ENCODE peak calls at places on chromosomes 13 and 19, in four cellular contexts. E is neural progenitor cell, F is HepG2, V is kidney. U is an unnamed sample.

GRCh38 chr13:90375851-90376250 is 971.6 kb upstream of the MIR17HG start:
- DNase-seq in E (no peak), F (no peak), V (no peak), U (no peak)

GRCh38 chr13:24068472-24068871 is 92.0 kb upstream of the SPATA13 start:
- DNase-seq in E (no peak), F (no peak), V (no peak), U (no peak)

GRCh38 chr19:13022859-13023636 is 27.8 kb downstream of the NFIX start:
- DNase-seq in E (peak), F (peak), V (peak), U (peak)

GRCh38 chr19:50020481-50020880 is 4.7 kb downstream of the VRK3 start:
- DNase-seq in E (no peak), F (no peak), V (no peak), U (no peak)

GRCh38 chr13:98481511-98481951 is 95.4 kb downstream of the STK24 start:
- DNase-seq in E (no peak), F (no peak), V (no peak), U (no peak)

GRCh38 chr19:13163609-13164364 is 13.6 kb downstream of the IER2 start:
- DNase-seq in E (peak), F (peak), V (peak), U (no peak)

GRCh38 chr13:35804901-35805300 is 326.3 kb downstream of the DCLK1 start:
- DNase-seq in E (no peak), F (no peak), V (no peak), U (no peak)

GRCh38 chr13:38308736-38309135 is 40.9 kb upstream of the UFM1 start:
- DNase-seq in E (no peak), F (no peak), V (no peak), U (no peak)

GRCh38 chr13:101728615-101729014 is 276.1 kb downstream of the ITGBL1 start:
- DNase-seq in E (no peak), F (no peak), V (no peak), U (no peak)

GRCh38 chr19:55075366-55075998 is at the start of gene EPS8L1:
- DNase-seq in E (no peak), F (no peak), V (peak), U (no peak)

GRCh38 chr13:28219408-28220099 is 81.2 kb downstream of the PAN3 start:
- DNase-seq in E (no peak), F (no peak), V (no peak), U (no peak)

GRCh38 chr13:97212540-97213146 is 9.5 kb upstream of the MBNL2 start:
- DNase-seq in E (no peak), F (no peak), V (no peak), U (peak)

GRCh38 chr19:54473983-54474382 is 887 bp upstream of the CDC42EP5 start:
- DNase-seq in E (no peak), F (no peak), V (peak), U (no peak)

GRCh38 chr19:44648536-44649370 is 5.0 kb downstream of the PVR start:
- DNase-seq in E (no peak), F (no peak), V (no peak), U (no peak)

GRCh38 chr19:11382898-11383705 is 1.0 kb downstream of the EPOR start:
- DNase-seq in E (peak), F (peak), V (peak), U (no peak)

GRCh38 chr19:30214651-30215051 is 157.5 kb upstream of the ZNF536 start:
- DNase-seq in E (no peak), F (no peak), V (no peak), U (no peak)

GRCh38 chr13:52845334-52845761 is 3.1 kb downstream of the PCDH8 start:
- DNase-seq in E (peak), F (no peak), V (no peak), U (no peak)

GRCh38 chr19:19321143-19321577 is 531 bp downstream of the MAU2 start:
- DNase-seq in E (peak), F (peak), V (no peak), U (peak)

GRCh38 chr13:91167706-91168459 is 179.6 kb upstream of the MIR17HG start:
- DNase-seq in E (no peak), F (no peak), V (no peak), U (no peak)

GRCh38 chr13:112586334-112586733 is 1.6 kb downstream of the TUBGCP3 start:
- DNase-seq in E (no peak), F (no peak), V (no peak), U (no peak)

GRCh38 chr19:13211426-13212308 is 61.5 kb downstream of the IER2 start:
- DNase-seq in E (no peak), F (no peak), V (no peak), U (no peak)

GRCh38 chr13:60612593-60612992 is 215.6 kb downstream of the TDRD3 start:
- DNase-seq in E (peak), F (no peak), V (no peak), U (no peak)

GRCh38 chr13:30486230-30487074 is 20.7 kb upstream of the HMGB1 start:
- DNase-seq in E (no peak), F (no peak), V (no peak), U (no peak)

GRCh38 chr13:109989686-109990085 is 203.3 kb upstream of the IRS2 start:
- DNase-seq in E (no peak), F (no peak), V (no peak), U (no peak)

GRCh38 chr19:16068696-16069259 is 7.5 kb upstream of the TPM4 start:
- DNase-seq in E (no peak), F (no peak), V (no peak), U (no peak)

GRCh38 chr13:28805193-28805819 is 14.8 kb upstream of the MTUS2 start:
- DNase-seq in E (peak), F (no peak), V (no peak), U (peak)

GRCh38 chr19:17719730-17720486 is 628 bp downstream of the MAP1S start:
- DNase-seq in E (peak), F (no peak), V (peak), U (peak)

GRCh38 chr13:67880916-67881315 is 650.8 kb upstream of the PCDH9 start:
- DNase-seq in E (no peak), F (no peak), V (no peak), U (no peak)

GRCh38 chr19:3178973-3179738 is 587 bp downstream of the S1PR4 start:
- DNase-seq in E (no peak), F (no peak), V (peak), U (no peak)

GRCh38 chr19:52689804-52690394 is 44.9 kb downstream of the ZNF611 start:
- DNase-seq in E (peak), F (no peak), V (peak), U (no peak)

GRCh38 chr13:31896427-31896826 is 135.1 kb upstream of the FRY start:
- DNase-seq in E (peak), F (no peak), V (peak), U (peak)

GRCh38 chr19:5131866-5132561 is 163.1 kb downstream of the KDM4B start:
- DNase-seq in E (peak), F (no peak), V (no peak), U (no peak)

GRCh38 chr13:58048670-58049069 is 417.1 kb downstream of the PCDH17 start:
- DNase-seq in E (no peak), F (no peak), V (no peak), U (no peak)

GRCh38 chr19:57191141-57192063 is at the start of gene ZNF264:
- DNase-seq in E (peak), F (peak), V (peak), U (peak)

GRCh38 chr13:111049791-111050538 is 65.1 kb upstream of the ARHGEF7 start:
- DNase-seq in E (peak), F (no peak), V (peak), U (no peak)

GRCh38 chr19:55312621-55313117 is 12.5 kb downstream of the TMEM150B start:
- DNase-seq in E (no peak), F (no peak), V (peak), U (no peak)

GRCh38 chr19:9721861-9722260 is 46.7 kb downstream of the ZNF846 start:
- DNase-seq in E (peak), F (no peak), V (no peak), U (no peak)

GRCh38 chr19:15118789-15119494 is 11.7 kb downstream of the SYDE1 start:
- DNase-seq in E (no peak), F (no peak), V (no peak), U (no peak)

GRCh38 chr19:1392939-1393530 is 8.3 kb downstream of the GAMT start:
- DNase-seq in E (no peak), F (no peak), V (peak), U (no peak)
- H3K9ac ChIP-seq in E (no peak), F (no peak), V (no peak), U (no peak)

GRCh38 chr13:113836917-113837553 is 26.8 kb downstream of the GAS6 start:
- DNase-seq in E (no peak), F (no peak), V (peak), U (no peak)
- H3K9ac ChIP-seq in E (no peak), F (no peak), V (peak), U (no peak)

GRCh38 chr19:38417544-38418506 is 8.2 kb downstream of the RASGRP4 start:
- DNase-seq in E (peak), F (no peak), V (peak), U (no peak)
- H3K9ac ChIP-seq in E (no peak), F (no peak), V (no peak), U (no peak)

GRCh38 chr13:99582511-99582910 is 81.2 kb downstream of the TM9SF2 start:
- DNase-seq in E (no peak), F (no peak), V (no peak), U (no peak)

GRCh38 chr13:99572921-99573320 is 71.6 kb downstream of the TM9SF2 start:
- DNase-seq in E (no peak), F (no peak), V (no peak), U (no peak)

GRCh38 chr13:99580500-99581268 is 79.4 kb downstream of the TM9SF2 start:
- DNase-seq in E (no peak), F (peak), V (no peak), U (no peak)

GRCh38 chr13:99575376-99575775 is 74.1 kb downstream of the TM9SF2 start:
- DNase-seq in E (no peak), F (no peak), V (no peak), U (no peak)

DNA sequence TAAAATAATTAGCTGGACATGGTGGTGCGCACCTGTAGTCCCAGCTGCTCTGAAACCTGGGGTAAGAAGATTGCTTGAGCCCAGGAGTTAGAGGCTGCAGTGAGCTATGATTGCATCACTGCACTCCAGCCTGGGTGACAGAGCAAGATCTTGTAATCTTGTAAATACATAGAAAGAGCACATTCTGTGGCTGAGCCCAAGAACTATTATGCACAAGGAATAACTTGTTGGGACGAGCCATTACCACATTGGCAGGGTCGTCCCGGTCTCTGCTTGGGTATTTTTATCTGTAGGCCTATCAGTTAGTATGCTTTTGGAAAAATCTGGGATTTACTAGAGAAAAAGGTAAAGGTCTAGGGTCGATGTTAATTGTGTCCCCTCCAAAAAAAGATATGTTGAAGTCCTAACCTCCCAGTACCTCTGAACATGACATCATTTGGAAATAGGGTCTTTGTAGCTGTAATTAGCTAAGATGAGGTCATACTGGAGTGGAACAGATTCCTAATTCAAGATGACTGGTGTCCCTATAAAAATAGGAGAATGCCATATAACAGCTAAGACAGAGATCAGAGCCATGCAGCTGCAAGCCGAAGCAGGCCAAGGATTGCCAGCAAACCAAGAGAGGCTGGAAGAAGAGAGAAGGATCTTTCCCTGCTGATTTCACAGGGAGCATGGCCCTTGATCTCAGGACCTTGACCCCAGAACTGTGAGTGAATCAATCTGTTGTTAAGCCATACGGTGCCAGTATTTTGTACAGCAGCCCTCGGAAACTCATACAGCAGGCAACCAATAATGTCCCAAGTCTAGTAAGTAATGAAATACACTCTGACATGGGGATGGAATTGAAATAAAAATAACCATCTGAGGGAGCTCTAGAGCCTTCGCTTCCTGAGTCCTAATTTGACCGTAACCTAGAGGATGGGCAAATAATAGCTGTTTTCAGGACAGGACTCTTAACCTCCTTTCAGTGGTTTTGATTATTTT is 77.0 kb downstream of the TM9SF2 start:
- DNase-seq in E (no peak), F (peak), V (peak), U (peak)
- H3K9ac ChIP-seq in E (no peak), F (peak), V (no peak), U (no peak)

GRCh38 chr19:40603071-40603718 is 2.0 kb downstream of the LTBP4 start:
- DNase-seq in E (peak), F (peak), V (no peak), U (no peak)
- H3K9ac ChIP-seq in E (no peak), F (no peak), V (no peak), U (peak)

DNA sequence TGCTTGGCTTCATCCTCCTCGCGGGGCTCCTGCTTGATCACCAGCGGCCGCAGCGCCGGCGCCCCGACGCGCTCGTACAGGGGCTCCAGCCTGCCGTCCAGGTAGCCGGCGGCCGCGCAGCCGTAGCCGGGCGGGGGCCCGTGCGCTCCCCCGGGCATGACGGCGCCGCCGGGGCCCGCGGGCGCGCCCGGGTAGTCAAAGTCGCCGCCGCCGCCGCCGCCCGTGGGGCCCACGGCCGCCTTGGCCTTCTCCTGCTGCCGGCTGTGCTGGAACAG is 497 bp downstream of the CEBPA start:
- DNase-seq in E (peak), F (no peak), V (no peak), U (no peak)
- H3K9ac ChIP-seq in E (no peak), F (peak), V (no peak), U (no peak)

DNA sequence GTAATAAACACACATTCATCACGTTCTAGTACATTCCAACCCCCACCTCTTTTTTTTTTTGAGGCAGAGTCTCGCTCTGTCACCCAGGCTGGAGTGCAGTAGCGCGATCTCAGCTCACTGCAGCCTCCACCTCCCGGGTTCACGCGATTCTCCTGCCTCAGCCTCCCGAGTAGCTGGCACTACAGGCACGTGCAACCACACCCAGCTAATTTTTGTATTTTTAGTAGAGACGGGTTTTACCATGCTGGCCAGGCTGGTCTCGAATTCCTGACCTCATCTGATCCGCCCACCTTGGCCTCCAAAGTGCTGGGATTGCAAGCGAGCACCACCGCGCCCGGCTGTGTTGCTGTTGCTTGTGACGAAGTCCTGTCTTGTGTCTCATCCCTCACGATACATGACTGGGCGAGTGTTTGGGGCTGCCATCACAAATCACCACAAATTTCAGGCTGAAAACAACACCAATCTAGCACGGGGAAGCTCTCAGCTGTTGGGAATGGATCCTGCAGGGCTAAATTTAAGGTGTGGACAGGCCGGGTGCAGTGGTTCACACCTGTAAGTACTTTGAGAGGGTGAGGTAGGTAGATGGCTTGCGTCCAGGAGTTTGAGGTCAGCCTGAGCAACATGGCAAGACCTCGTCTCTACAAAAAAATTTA is 15.7 kb downstream of the MOB3A start:
- DNase-seq in E (no peak), F (no peak), V (peak), U (no peak)
- H3K9ac ChIP-seq in E (no peak), F (no peak), V (no peak), U (no peak)

GRCh38 chr19:8459520-8460260 is 14.9 kb downstream of the HNRNPM start:
- DNase-seq in E (no peak), F (peak), V (no peak), U (no peak)
- H3K9ac ChIP-seq in E (no peak), F (no peak), V (no peak), U (no peak)

U was measured in MM.1S.